ENCODE peak calls at places on chromosomes 7 and 10, in five cellular contexts. R, J, Y, Z and H are unnamed samples.

GRCh38 chr10:14397069-14397468 is 66.3 kb upstream of the FRMD4A start:
- DNase-seq in R (no peak), J (no peak), Y (no peak), Z (no peak), H (peak)

GRCh38 chr10:129877773-129878371 is 86.2 kb downstream of the EBF3 start:
- DNase-seq in R (no peak), J (no peak), Y (no peak), Z (no peak), H (peak)

GRCh38 chr7:148878317-148878716 is 5.8 kb downstream of the EZH2 start:
- DNase-seq in R (no peak), J (no peak), Y (no peak), Z (no peak), H (no peak)

GRCh38 chr7:25391295-25391861 is 163.1 kb upstream of the NPVF start:
- DNase-seq in R (peak), J (no peak), Y (no peak), Z (no peak), H (peak)

GRCh38 chr7:135414850-135415439 is 95.0 kb downstream of the CNOT4 start:
- DNase-seq in R (peak), J (no peak), Y (peak), Z (no peak), H (peak)

GRCh38 chr7:96397936-96398596 is 76.2 kb upstream of the SLC25A13 start:
- DNase-seq in R (no peak), J (no peak), Y (no peak), Z (no peak), H (no peak)

GRCh38 chr10:101064415-101065030 is 2.7 kb downstream of the KAZALD1 start:
- DNase-seq in R (peak), J (no peak), Y (no peak), Z (no peak), H (no peak)

GRCh38 chr10:58696736-58697135 is 184.1 kb downstream of the BICC1 start:
- DNase-seq in R (no peak), J (no peak), Y (no peak), Z (no peak), H (peak)

GRCh38 chr10:5508161-5508604 is 8.8 kb upstream of the CALML5 start:
- DNase-seq in R (no peak), J (no peak), Y (no peak), Z (no peak), H (no peak)

GRCh38 chr7:92205987-92206386 is 27.0 kb upstream of the LRRD1 start:
- DNase-seq in R (no peak), J (no peak), Y (no peak), Z (no peak), H (no peak)

GRCh38 chr7:24574365-24574764 is 1.1 kb downstream of the PALS2 start:
- DNase-seq in R (no peak), J (no peak), Y (no peak), Z (no peak), H (no peak)

GRCh38 chr10:95236068-95236903 is 42.2 kb downstream of the ACSM6 start:
- DNase-seq in R (peak), J (no peak), Y (no peak), Z (no peak), H (peak)

GRCh38 chr10:36114913-36115312 is 472.8 kb upstream of the FZD8 start:
- DNase-seq in R (no peak), J (no peak), Y (peak), Z (no peak), H (peak)

GRCh38 chr10:29949411-29950011 is 109.9 kb downstream of the JCAD start:
- DNase-seq in R (peak), J (no peak), Y (no peak), Z (no peak), H (peak)

GRCh38 chr7:83643012-83643411 is 5.9 kb downstream of the SEMA3E start:
- DNase-seq in R (no peak), J (no peak), Y (no peak), Z (no peak), H (no peak)

GRCh38 chr10:132101529-132101928 is 35.8 kb downstream of the JAKMIP3 start:
- DNase-seq in R (no peak), J (no peak), Y (no peak), Z (peak), H (no peak)

GRCh38 chr10:3486346-3487065 is 298.5 kb downstream of the KLF6 start:
- DNase-seq in R (no peak), J (no peak), Y (peak), Z (no peak), H (peak)

GRCh38 chr10:120646738-120647427 is 189.9 kb downstream of the PLPP4 start:
- DNase-seq in R (no peak), J (no peak), Y (no peak), Z (no peak), H (no peak)

GRCh38 chr7:146937836-146938235 is 821.2 kb downstream of the CNTNAP2 start:
- DNase-seq in R (no peak), J (no peak), Y (no peak), Z (no peak), H (no peak)

GRCh38 chr10:62636825-62637248 is 167.7 kb upstream of the ADO start:
- DNase-seq in R (peak), J (no peak), Y (no peak), Z (no peak), H (peak)
- TF ChIP-seq CTCF in R (peak), J (peak), Y (no peak), Z (no peak), H (peak)

GRCh38 chr7:116218051-116218645 is 7.8 kb downstream of the TES start:
- DNase-seq in R (no peak), J (no peak), Y (peak), Z (no peak), H (peak)
- H3K4me3 ChIP-seq in R (no peak), J (no peak), Y (no peak), Z (no peak), H (no peak)

DNA sequence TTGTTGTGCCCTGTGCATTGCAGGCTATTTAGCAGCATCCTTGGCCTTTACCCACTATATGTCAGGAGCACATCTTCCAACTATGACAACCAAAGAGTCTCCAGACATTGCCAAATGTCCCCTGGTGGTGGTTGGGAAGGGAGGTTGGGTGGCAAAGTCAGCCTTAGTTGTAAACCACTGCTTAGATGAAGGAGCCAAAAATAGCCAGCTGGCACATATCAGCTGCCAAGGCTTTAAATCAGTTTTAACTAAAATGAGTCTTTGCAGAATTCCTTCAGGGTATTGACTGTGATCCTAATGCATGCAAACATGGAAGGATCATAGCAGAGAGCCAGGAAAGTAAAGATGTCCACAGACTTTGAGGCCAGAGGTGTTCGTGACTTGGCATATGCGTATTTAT is 146.1 kb downstream of the TRIL start:
- DNase-seq in R (no peak), J (no peak), Y (no peak), Z (no peak), H (no peak)
- TF ChIP-seq CTCF in R (no peak), J (no peak), Y (no peak), Z (no peak), H (no peak)

GRCh38 chr10:6563720-6564119 is 16.4 kb downstream of the PRKCQ start:
- DNase-seq in R (no peak), J (no peak), Y (no peak), Z (no peak), H (no peak)

GRCh38 chr10:6564367-6564766 is 15.7 kb downstream of the PRKCQ start:
- DNase-seq in R (no peak), J (no peak), Y (no peak), Z (no peak), H (no peak)

GRCh38 chr10:6562221-6562620 is 17.9 kb downstream of the PRKCQ start:
- DNase-seq in R (no peak), J (no peak), Y (no peak), Z (no peak), H (no peak)

GRCh38 chr10:6561552-6561951 is 18.5 kb downstream of the PRKCQ start:
- DNase-seq in R (no peak), J (no peak), Y (no peak), Z (no peak), H (no peak)

GRCh38 chr10:6563075-6563474 is 17.0 kb downstream of the PRKCQ start:
- DNase-seq in R (no peak), J (no peak), Y (no peak), Z (no peak), H (no peak)
- H3K4me3 ChIP-seq in R (no peak), J (no peak), Y (no peak), Z (no peak), H (no peak)

DNA sequence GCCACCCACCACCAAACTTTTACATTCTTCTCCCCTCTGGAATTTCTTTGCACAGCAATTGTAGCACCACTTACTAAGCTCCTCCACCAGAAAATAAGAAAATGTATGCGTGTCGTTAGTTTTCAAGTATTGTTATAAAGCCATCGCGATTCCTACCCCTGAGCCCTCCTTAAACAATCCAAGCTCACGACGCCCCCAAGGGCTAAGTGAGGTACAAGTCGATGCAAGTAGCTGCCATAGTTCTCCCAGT is 1.3 kb downstream of the FRAT2 start:
- DNase-seq in R (no peak), J (no peak), Y (no peak), Z (no peak), H (peak)
- TF ChIP-seq CTCF in R (no peak), J (no peak), Y (no peak), Z (no peak), H (no peak)

GRCh38 chr7:155805826-155806095 is 6.5 kb downstream of the SHH start:
- DNase-seq in R (no peak), J (no peak), Y (no peak), Z (no peak), H (no peak)

GRCh38 chr7:155803418-155804376 is 8.6 kb downstream of the SHH start:
- DNase-seq in R (no peak), J (no peak), Y (no peak), Z (no peak), H (no peak)

GRCh38 chr7:155804897-155805825 is 7.1 kb downstream of the SHH start:
- DNase-seq in R (peak), J (peak), Y (peak), Z (no peak), H (peak)

GRCh38 chr7:155802906-155803417 is 9.3 kb downstream of the SHH start:
- DNase-seq in R (no peak), J (no peak), Y (no peak), Z (no peak), H (no peak)

DNA sequence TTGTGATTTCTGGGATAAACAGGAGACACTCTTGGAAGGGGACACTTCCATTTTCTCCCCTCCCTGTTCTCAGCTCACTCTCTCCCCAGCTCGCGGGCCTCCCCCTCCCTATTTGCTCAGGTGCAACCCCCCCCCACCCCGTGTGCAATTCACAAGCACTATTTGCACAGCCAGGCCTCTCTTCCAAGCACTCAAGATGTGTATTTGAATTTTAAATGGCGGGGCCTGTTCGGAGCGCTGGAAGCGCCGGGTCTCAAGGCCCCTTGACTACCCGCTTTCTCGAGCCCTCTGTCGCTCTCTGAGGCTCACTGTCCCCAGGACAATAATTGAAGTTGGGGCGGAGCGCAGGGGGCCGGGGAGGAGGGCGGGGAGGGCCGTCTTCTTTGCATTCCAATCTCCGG is 7.8 kb downstream of the SHH start:
- DNase-seq in R (no peak), J (no peak), Y (no peak), Z (no peak), H (no peak)
- H3K4me3 ChIP-seq in R (no peak), J (no peak), Y (no peak), Z (peak), H (peak)

GRCh38 chr10:117553171-117553814 is 10.7 kb downstream of the EMX2 start:
- DNase-seq in R (no peak), J (no peak), Y (no peak), Z (no peak), H (no peak)
- TF ChIP-seq CTCF in R (no peak), J (no peak), Y (no peak), Z (no peak), H (no peak)

DNA sequence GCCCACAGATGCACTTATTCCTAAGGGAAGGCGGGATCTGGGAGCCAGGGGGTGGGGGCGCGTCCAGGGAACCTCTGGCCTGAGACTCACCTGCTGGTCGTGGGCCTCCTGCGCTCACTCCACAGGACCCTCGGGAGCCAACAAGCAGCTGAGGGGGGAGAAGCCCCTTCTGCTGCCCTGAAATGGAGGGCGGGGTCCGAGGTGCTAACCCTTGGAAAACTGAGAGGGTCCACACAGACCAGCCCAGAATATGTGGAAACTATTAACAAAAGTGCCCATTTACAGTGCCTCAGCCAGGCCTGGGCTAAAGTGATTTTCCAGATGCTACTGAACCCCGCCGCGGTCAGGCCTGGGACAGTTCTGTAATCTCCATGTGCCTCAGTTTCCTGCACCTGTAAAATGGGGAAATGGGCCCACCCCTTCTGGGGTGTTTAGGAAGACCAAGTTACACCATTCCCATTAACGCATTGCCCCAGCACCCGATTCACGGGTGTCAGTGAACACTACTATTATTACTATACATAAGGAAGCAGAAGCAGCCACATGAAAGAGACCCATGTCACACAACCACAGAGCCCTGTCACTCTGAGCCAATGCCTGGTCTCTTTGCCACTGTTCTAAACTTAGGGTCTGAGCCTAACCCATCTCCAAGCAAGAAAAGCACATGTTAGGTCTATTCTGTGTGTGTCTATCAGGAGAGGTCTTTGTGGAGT is 630 bp upstream of the VSTM4 start:
- DNase-seq in R (no peak), J (peak), Y (no peak), Z (peak), H (no peak)
- H3K4me3 ChIP-seq in R (no peak), J (no peak), Y (no peak), Z (peak), H (peak)

DNA sequence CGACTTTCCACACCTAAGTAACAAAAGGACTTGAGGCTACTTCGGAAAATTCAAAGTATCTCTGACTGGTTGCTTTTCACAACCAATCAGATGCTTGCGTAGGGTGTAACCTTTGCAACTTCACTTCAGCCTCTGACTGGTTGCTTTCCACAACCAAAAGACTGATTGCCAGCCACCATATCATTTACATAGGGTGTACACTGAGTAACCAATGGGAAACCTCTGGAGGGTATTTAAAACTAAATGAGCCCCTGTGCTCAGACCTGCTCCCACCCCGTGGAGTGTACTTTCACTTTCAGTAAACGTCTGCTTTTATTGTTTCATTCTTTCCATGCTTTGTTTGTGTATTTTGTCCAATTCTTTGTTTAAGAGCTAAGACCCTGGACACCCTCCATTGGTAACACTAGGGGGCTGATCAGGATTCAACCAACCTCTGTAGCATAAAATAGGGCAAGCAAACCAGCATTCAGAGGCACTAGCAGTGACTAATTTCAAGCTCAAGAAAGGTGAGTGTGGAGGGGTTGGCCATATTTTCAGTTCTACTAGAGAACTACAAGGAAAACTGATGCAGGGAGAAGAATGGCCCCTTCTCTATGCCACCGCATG is 390.8 kb downstream of the POM121L12 start:
- DNase-seq in R (no peak), J (no peak), Y (no peak), Z (no peak), H (no peak)
- TF ChIP-seq CTCF in R (no peak), J (no peak), Y (no peak), Z (no peak), H (no peak)

GRCh38 chr10:77637474-77637985 is at the start of gene KCNMA1:
- DNase-seq in R (peak), J (no peak), Y (peak), Z (no peak), H (peak)
- H3K4me3 ChIP-seq in R (peak), J (no peak), Y (peak), Z (peak), H (peak)